ENCODE peak calls at places on chromosomes 5 and 9, in nine cellular contexts. J, Y, S, Z, B, P, G, K and R are unnamed samples.

GRCh38 chr5:41068169-41068568 is 3.0 kb downstream of the MROH2B start:
- DNase-seq in S (no peak), P (no peak), K (no peak), B (peak; percentile 18), G (no peak), Y (no peak), Z (peak; percentile 14), J (no peak), R (no peak)

GRCh38 chr9:82117025-82117424 is 128.5 kb downstream of the SPATA31D1 start:
- DNase-seq in Z (peak; percentile 80), B (no peak), P (peak; percentile 97), G (peak; percentile 18), S (no peak), Y (no peak), J (no peak), K (no peak), R (no peak)

GRCh38 chr5:144156767-144157171 is 13.7 kb downstream of the YIPF5 start:
- DNase-seq in P (no peak), Y (no peak), J (no peak), B (no peak), S (no peak), K (no peak), Z (no peak), G (no peak), R (no peak)

GRCh38 chr9:137815256-137816255 is 62.0 kb upstream of the CACNA1B start:
- DNase-seq in S (peak; percentile 15), P (no peak), G (no peak), Y (no peak), J (no peak), K (no peak), B (no peak), Z (no peak), R (no peak)

GRCh38 chr9:78879324-78880100 is 582.6 kb downstream of the PSAT1 start:
- DNase-seq in J (no peak), G (no peak), P (peak; percentile 62), B (no peak), K (no peak), Y (no peak), Z (no peak), S (no peak), R (no peak)

GRCh38 chr5:172633403-172633970 is 7.6 kb upstream of the NEURL1B start:
- DNase-seq in P (no peak), G (no peak), J (no peak), Z (no peak), Y (no peak), B (no peak), K (no peak), S (no peak), R (no peak)

GRCh38 chr5:120465281-120465961 is 1.3 kb downstream of the PRR16 start:
- DNase-seq in K (no peak), Z (peak; percentile 74), J (peak; percentile 40), Y (no peak), B (no peak), S (no peak), P (peak; percentile 67), G (peak; percentile 29), R (peak; percentile 51)

GRCh38 chr9:108768739-108769138 is 87.0 kb downstream of the ACTL7B start:
- DNase-seq in B (no peak), Z (no peak), Y (no peak), K (no peak), G (no peak), J (no peak), S (no peak), P (no peak), R (no peak)

GRCh38 chr5:155313518-155313917 is 300.0 kb downstream of the KIF4B start:
- DNase-seq in P (no peak), S (no peak), Y (no peak), K (no peak), B (no peak), G (no peak), J (no peak), Z (no peak), R (no peak)

GRCh38 chr9:122372856-122373845 is 2.3 kb downstream of the PTGS1 start:
- DNase-seq in Z (no peak), G (no peak), B (no peak), P (no peak), K (no peak), Y (no peak), J (no peak), S (no peak), R (no peak)

GRCh38 chr5:128234928-128235641 is 151.5 kb downstream of the SLC12A2 start:
- DNase-seq in S (no peak), G (no peak), B (no peak), Z (no peak), K (no peak), P (no peak), Y (no peak), J (no peak), R (no peak)

GRCh38 chr9:101738566-101739183 is at the start of gene GRIN3A:
- DNase-seq in J (peak; percentile 22), K (no peak), P (no peak), B (peak; percentile 66), Y (no peak), Z (no peak), G (no peak), S (no peak), R (peak; percentile 48)

GRCh38 chr9:78130004-78130403 is 98.4 kb upstream of the GNAQ start:
- DNase-seq in K (no peak), B (no peak), G (peak; percentile 17), Z (peak; percentile 36), Y (no peak), P (peak; percentile 92), J (peak; percentile 42), S (no peak), R (peak; percentile 70)

GRCh38 chr9:108911820-108912219 is 22.1 kb downstream of the ELP1 start:
- DNase-seq in S (no peak), Z (no peak), G (no peak), Y (no peak), P (no peak), K (no peak), J (no peak), B (no peak), R (no peak)

GRCh38 chr5:146971401-146971800 is 92.8 kb upstream of the PPP2R2B start:
- DNase-seq in G (no peak), K (no peak), S (no peak), P (no peak), Z (no peak), Y (no peak), J (no peak), B (no peak), R (no peak)

GRCh38 chr9:4581861-4582565 is 80.1 kb upstream of the PLPP6 start:
- DNase-seq in J (no peak), G (no peak), K (no peak), S (no peak), P (no peak), B (no peak), Z (no peak), Y (no peak), R (no peak)

GRCh38 chr5:14240366-14240765 is 97.2 kb downstream of the TRIO start:
- DNase-seq in Y (no peak), Z (peak; percentile 64), J (no peak), G (peak; percentile 33), S (no peak), P (peak; percentile 74), B (no peak), K (no peak), R (no peak)

GRCh38 chr5:9370256-9370655 is 175.6 kb downstream of the SEMA5A start:
- DNase-seq in K (no peak), Z (peak; percentile 47), S (no peak), Y (no peak), P (no peak), J (no peak), G (no peak), B (no peak), R (no peak)

GRCh38 chr9:81814794-81815464 is 113.3 kb upstream of the SPATA31D4 start:
- DNase-seq in Z (no peak), B (peak; percentile 67), P (no peak), K (peak; percentile 75), J (no peak), G (no peak), S (no peak), Y (no peak), R (peak; percentile 27)

GRCh38 chr5:128192368-128192767 is 108.8 kb downstream of the SLC12A2 start:
- DNase-seq in B (no peak), S (no peak), Z (no peak), P (no peak), K (no peak), J (no peak), Y (no peak), G (no peak), R (no peak)

GRCh38 chr9:107606149-107606790 is 116.7 kb upstream of the KLF4 start:
- DNase-seq in S (no peak), Z (no peak), Y (no peak), K (no peak), J (no peak), G (no peak), B (no peak), P (no peak), R (no peak)

GRCh38 chr9:33287087-33287490 is 3.2 kb upstream of the NFX1 start:
- DNase-seq in Z (peak; percentile 77), Y (peak; percentile 31), S (peak; percentile 74), K (peak; percentile 2), J (peak; percentile 58), G (peak; percentile 27), P (peak; percentile 75), B (peak; percentile 25), R (peak; percentile 63)

GRCh38 chr5:174446988-174447387 is 277.4 kb upstream of the MSX2 start:
- DNase-seq in G (no peak), K (no peak), P (no peak), Z (no peak), Y (no peak), S (no peak), J (no peak), B (no peak), R (no peak)

GRCh38 chr9:12818431-12819000 is 43.7 kb downstream of the LURAP1L start:
- DNase-seq in S (no peak), P (peak; percentile 42), B (no peak), Y (no peak), G (peak; percentile 17), K (no peak), J (no peak), Z (peak; percentile 90), R (peak; percentile 5)

GRCh38 chr5:177027665-177028064 is 5.2 kb downstream of the ZNF346 start:
- DNase-seq in P (no peak), Y (no peak), S (no peak), J (no peak), B (no peak), G (no peak), Z (no peak), K (no peak), R (no peak)

GRCh38 chr5:171418982-171419662 is at the start of gene FGF18:
- DNase-seq in B (peak; percentile 42), Y (no peak), S (no peak), P (peak; percentile 34), J (peak; percentile 72), K (peak; percentile 25), G (no peak), Z (peak; percentile 56), R (peak; percentile 63)

GRCh38 chr5:133147411-133147810 is 95.6 kb downstream of the HSPA4 start:
- DNase-seq in P (no peak), B (no peak), Z (peak; percentile 20), S (no peak), G (no peak), K (no peak), Y (no peak), J (no peak), R (no peak)

GRCh38 chr5:96881511-96882115 is 5.3 kb downstream of the ERAP2 start:
- DNase-seq in S (no peak), G (peak; percentile 20), B (no peak), K (no peak), Y (no peak), Z (peak; percentile 69), J (no peak), P (no peak), R (no peak)

GRCh38 chr9:124475158-124475867 is 25.1 kb downstream of the ADGRD2 start:
- DNase-seq in G (no peak), B (no peak), K (no peak), S (no peak), Z (no peak), J (no peak), Y (no peak), P (no peak), R (peak; percentile 79)

GRCh38 chr9:121286973-121287721 is 19.2 kb downstream of the GSN start:
- DNase-seq in J (peak; percentile 73), K (no peak), B (peak; percentile 66), P (peak; percentile 91), Y (no peak), G (peak; percentile 64), Z (peak; percentile 96), S (no peak), R (peak; percentile 78)

GRCh38 chr5:33650911-33651310 is 210.1 kb downstream of the TARS1 start:
- DNase-seq in Y (no peak), S (no peak), Z (no peak), K (no peak), B (no peak), J (no peak), G (no peak), P (no peak), R (no peak)